ENCODE peak calls at places on chromosomes 7 and 10, in seven cellular contexts. K is NCI-H1092; H is fibroblast of gingiva; M is ureter; G is stimulated activated CD4-positive, alpha-beta T cell treated with anti-CD3 and anti-CD28 coated beads, Interleukin-1b, Interleukin-23, amount 100 ng/mL, for 4 hours; V is kidney tubule cell; W is activated CD4-positive, alpha-beta T cell treated with anti-CD3 and anti-CD28 coated beads, Interleukin-2, amount 10 ng/mL, durations not matched to agents 7 days and 5 days. R is an unnamed sample.

GRCh38 chr7:82158327-82158726 is 285.2 kb downstream of the CACNA2D1 start:
- DNase-seq in K (no peak), H (no peak), M (no peak), G (no peak), V (no peak), W (no peak), R (no peak)

GRCh38 chr7:87028636-87029035 is 30.8 kb downstream of the ELAPOR2 start:
- DNase-seq in K (no peak), H (no peak), M (no peak), G (no peak), V (no peak), W (no peak), R (no peak)

GRCh38 chr10:10804998-10805737 is 212.5 kb upstream of the CELF2 start:
- DNase-seq in K (no peak), H (peak), M (no peak), G (no peak), V (peak), W (no peak), R (no peak)

GRCh38 chr10:84683980-84684740 is 355.8 kb downstream of the CCSER2 start:
- DNase-seq in K (no peak), H (no peak), M (no peak), G (no peak), V (no peak), W (no peak), R (no peak)

GRCh38 chr10:85446852-85447251 is 919.7 kb downstream of the GRID1 start:
- DNase-seq in K (no peak), H (no peak), M (no peak), G (no peak), V (no peak), W (no peak), R (no peak)

GRCh38 chr7:3431306-3431705 is 130.3 kb downstream of the SDK1 start:
- DNase-seq in K (no peak), H (no peak), M (no peak), G (no peak), V (peak), W (no peak), R (no peak)

GRCh38 chr7:40827217-40828085 is 692.6 kb downstream of the SUGCT start:
- DNase-seq in K (no peak), H (peak), M (no peak), G (no peak), V (peak), W (no peak), R (no peak)

GRCh38 chr7:158123214-158123613 is 464.4 kb downstream of the PTPRN2 start:
- DNase-seq in K (no peak), H (no peak), M (no peak), G (no peak), V (no peak), W (no peak), R (no peak)

GRCh38 chr10:96646774-96647173 is 60.0 kb upstream of the TM9SF3 start:
- DNase-seq in K (no peak), H (no peak), M (no peak), G (no peak), V (no peak), W (no peak), R (no peak)

GRCh38 chr7:69517985-69518731 is 80.1 kb upstream of the AUTS2 start:
- DNase-seq in K (no peak), H (no peak), M (no peak), G (no peak), V (no peak), W (no peak), R (no peak)

GRCh38 chr10:12566161-12567115 is 217.1 kb downstream of the CAMK1D start:
- DNase-seq in K (no peak), H (peak), M (no peak), G (no peak), V (no peak), W (no peak), R (no peak)

GRCh38 chr10:26725837-26726727 is 28.6 kb downstream of the PDSS1 start:
- DNase-seq in K (no peak), H (peak), M (peak), G (peak), V (peak), W (peak), R (no peak)

GRCh38 chr10:124650820-124651401 is 93.3 kb downstream of the FAM53B start:
- DNase-seq in K (no peak), H (no peak), M (no peak), G (peak), V (no peak), W (peak), R (no peak)

GRCh38 chr7:18177815-18178660 is 150.4 kb upstream of the PRPS1L1 start:
- DNase-seq in K (no peak), H (peak), M (peak), G (no peak), V (peak), W (no peak), R (no peak)

GRCh38 chr7:106346678-106347217 is 62.0 kb upstream of the NAMPT start:
- DNase-seq in K (no peak), H (peak), M (no peak), G (peak), V (peak), W (peak), R (no peak)

GRCh38 chr10:5619366-5620211 is 46.8 kb downstream of the ASB13 start:
- DNase-seq in K (no peak), H (peak), M (no peak), G (no peak), V (no peak), W (no peak), R (no peak)

GRCh38 chr10:34651796-34652195 is 163.3 kb downstream of the PARD3 start:
- DNase-seq in K (no peak), H (peak), M (no peak), G (no peak), V (no peak), W (no peak), R (no peak)

GRCh38 chr7:112452102-112452888 is 2.0 kb downstream of the IFRD1 start:
- DNase-seq in K (no peak), H (peak), M (no peak), G (no peak), V (peak), W (no peak), R (no peak)

GRCh38 chr10:73601486-73601921 is 10.4 kb upstream of the USP54 start:
- DNase-seq in K (peak), H (no peak), M (peak), G (no peak), V (peak), W (no peak), R (no peak)

GRCh38 chr7:158469396-158470051 is 118.1 kb downstream of the PTPRN2 start:
- DNase-seq in K (no peak), H (no peak), M (no peak), G (no peak), V (no peak), W (no peak), R (no peak)

GRCh38 chr7:23696916-23697441 is 13.0 kb upstream of the STK31 start:
- DNase-seq in K (no peak), H (peak), M (no peak), G (peak), V (peak), W (peak), R (no peak)

GRCh38 chr7:127530148-127530547 is 55.2 kb downstream of the GCC1 start:
- DNase-seq in K (no peak), H (no peak), M (no peak), G (no peak), V (no peak), W (no peak), R (no peak)

GRCh38 chr10:116263870-116264269 is 9.1 kb downstream of the GFRA1 start:
- DNase-seq in K (no peak), H (no peak), M (no peak), G (no peak), V (peak), W (no peak), R (no peak)

GRCh38 chr7:74294191-74294998 is 5.2 kb downstream of the CLIP2 start:
- DNase-seq in K (peak), H (peak), M (no peak), G (no peak), V (no peak), W (no peak), R (no peak)

GRCh38 chr10:81013771-81014170 is 476.1 kb downstream of the SH2D4B start:
- DNase-seq in K (no peak), H (no peak), M (no peak), G (no peak), V (no peak), W (no peak), R (no peak)

GRCh38 chr7:120991570-120991969 is 3.1 kb downstream of the CPED1 start:
- DNase-seq in K (no peak), H (peak), M (no peak), G (no peak), V (peak), W (no peak), R (no peak)

GRCh38 chr10:25068152-25069058 is 52.0 kb downstream of the THNSL1 start:
- DNase-seq in K (no peak), H (no peak), M (no peak), G (no peak), V (peak), W (no peak), R (no peak)

GRCh38 chr7:139949629-139950028 is 113.1 kb downstream of the PARP12 start:
- DNase-seq in K (no peak), H (no peak), M (no peak), G (no peak), V (peak), W (no peak), R (no peak)

GRCh38 chr10:24541239-24541753 is 182.4 kb downstream of the ARHGAP21 start:
- DNase-seq in K (no peak), H (no peak), M (no peak), G (no peak), V (no peak), W (no peak), R (no peak)

GRCh38 chr7:31336202-31337035 is 4.1 kb downstream of the NEUROD6 start:
- DNase-seq in K (no peak), H (no peak), M (no peak), G (no peak), V (no peak), W (no peak), R (no peak)

GRCh38 chr10:104138131-104138530 is 16.2 kb downstream of the SFR1 start:
- DNase-seq in K (no peak), H (no peak), M (no peak), G (no peak), V (no peak), W (no peak), R (no peak)

GRCh38 chr10:103969436-103969835 is 2.5 kb downstream of the SLK start:
- DNase-seq in K (no peak), H (no peak), M (no peak), G (no peak), V (no peak), W (no peak), R (no peak)

GRCh38 chr7:12943781-12944180 is 256.3 kb downstream of the ARL4A start:
- DNase-seq in K (no peak), H (no peak), M (no peak), G (no peak), V (peak), W (no peak), R (no peak)